ENCODE peak calls at places on chromosomes 2 and 18, in eight cellular contexts. R, I, X, L, K, H, O and G are unnamed samples.

GRCh38 chr2:239113164-239113563 is 265.3 kb downstream of the TWIST2 start:
- DNase-seq in R (peak; percentile 53), I (no peak), X (no peak), L (no peak), K (no peak), H (peak; percentile 52), O (no peak), G (peak; percentile 53)

GRCh38 chr2:99190548-99190947 is 9.6 kb downstream of the MRPL30 start:
- DNase-seq in R (no peak), I (no peak), X (no peak), L (no peak), K (no peak), H (no peak), O (no peak), G (no peak)

GRCh38 chr2:116810071-116810470 is 1004.4 kb upstream of the DDX18 start:
- DNase-seq in R (no peak), I (no peak), X (no peak), L (no peak), K (peak; percentile 87), H (no peak), O (no peak), G (no peak)

GRCh38 chr2:122183890-122184289 is 428.4 kb downstream of the TSN start:
- DNase-seq in R (no peak), I (no peak), X (no peak), L (no peak), K (no peak), H (no peak), O (no peak), G (no peak)

GRCh38 chr2:104702026-104702425 is 151.9 kb upstream of the POU3F3 start:
- DNase-seq in R (no peak), I (no peak), X (no peak), L (no peak), K (no peak), H (no peak), O (no peak), G (no peak)

GRCh38 chr18:24271381-24272331 is 126.0 kb downstream of the OSBPL1A start:
- DNase-seq in R (peak; percentile 80), I (peak; percentile 56), X (peak; percentile 91), L (peak; percentile 75), K (peak; percentile 72), H (peak; percentile 85), O (peak; percentile 87), G (peak; percentile 78)

GRCh38 chr2:121147766-121148165 is 137.2 kb downstream of the TFCP2L1 start:
- DNase-seq in R (no peak), I (no peak), X (no peak), L (no peak), K (peak; percentile 76), H (no peak), O (no peak), G (no peak)

GRCh38 chr2:29726976-29727375 is 194.4 kb downstream of the ALK start:
- DNase-seq in R (no peak), I (no peak), X (no peak), L (no peak), K (no peak), H (no peak), O (no peak), G (no peak)

GRCh38 chr2:205024822-205025518 is 479.7 kb downstream of the PARD3B start:
- DNase-seq in R (peak; percentile 92), I (peak; percentile 54), X (no peak), L (no peak), K (peak; percentile 95), H (peak; percentile 13), O (no peak), G (peak; percentile 90)

GRCh38 chr2:86518498-86518897 is 44.7 kb downstream of the CHMP3 start:
- DNase-seq in R (peak; percentile 43), I (no peak), X (no peak), L (no peak), K (peak; percentile 10), H (peak; percentile 54), O (no peak), G (peak; percentile 39)

GRCh38 chr2:36267194-36267593 is 88.4 kb upstream of the CRIM1 start:
- DNase-seq in R (no peak), I (no peak), X (no peak), L (no peak), K (no peak), H (no peak), O (no peak), G (no peak)

GRCh38 chr2:36270758-36271157 is 84.8 kb upstream of the CRIM1 start:
- DNase-seq in R (no peak), I (no peak), X (no peak), L (no peak), K (no peak), H (no peak), O (no peak), G (no peak)

GRCh38 chr2:36271266-36271665 is 84.3 kb upstream of the CRIM1 start:
- DNase-seq in R (peak; percentile 49), I (no peak), X (no peak), L (no peak), K (no peak), H (no peak), O (no peak), G (no peak)

GRCh38 chr2:36266536-36267121 is 88.9 kb upstream of the CRIM1 start:
- DNase-seq in R (no peak), I (no peak), X (no peak), L (no peak), K (no peak), H (no peak), O (no peak), G (no peak)
- TF ChIP-seq CTCF in R (no peak), I (no peak), X (no peak), L (no peak), K (no peak), H (no peak), O (no peak), G (no peak)

GRCh38 chr18:36668349-36668748 is 160.5 kb downstream of the TPGS2 start:
- DNase-seq in R (no peak), I (no peak), X (no peak), L (no peak), K (no peak), H (no peak), O (no peak), G (no peak)

GRCh38 chr18:36672437-36673344 is 156.1 kb downstream of the TPGS2 start:
- DNase-seq in R (peak; percentile 68), I (no peak), X (no peak), L (no peak), K (peak; percentile 25), H (peak; percentile 8), O (no peak), G (peak; percentile 72)

GRCh38 chr18:36663312-36663711 is 165.5 kb downstream of the TPGS2 start:
- DNase-seq in R (no peak), I (no peak), X (no peak), L (no peak), K (no peak), H (no peak), O (no peak), G (peak; percentile 55)

GRCh38 chr18:36665952-36666351 is 162.8 kb downstream of the TPGS2 start:
- DNase-seq in R (no peak), I (no peak), X (no peak), L (no peak), K (no peak), H (no peak), O (no peak), G (no peak)

GRCh38 chr18:36667811-36668210 is 161.0 kb downstream of the TPGS2 start:
- DNase-seq in R (no peak), I (no peak), X (no peak), L (no peak), K (no peak), H (no peak), O (no peak), G (no peak)
- H3K4me3 ChIP-seq in R (no peak overlapping the region), I (no peak overlapping the region), X (no peak overlapping the region), L (no peak overlapping the region), K (no peak overlapping the region), H (no peak overlapping the region), O (no peak overlapping the region), G (no peak overlapping the region)

GRCh38 chr2:16727256-16727655 is 61.6 kb upstream of the CYRIA start:
- DNase-seq in R (peak; percentile 57), I (no peak), X (no peak), L (no peak), K (no peak), H (peak; percentile 17), O (no peak), G (peak; percentile 58)
- TF ChIP-seq CTCF in R (peak; percentile 57), I (no peak), X (no peak), L (no peak), K (no peak), H (no peak), O (no peak), G (peak; percentile 38)

GRCh38 chr2:73827018-73827417 is 1.7 kb upstream of the STAMBP start:
- DNase-seq in R (peak; percentile 78), I (peak; percentile 32), X (no peak), L (no peak), K (peak; percentile 71), H (no peak), O (no peak), G (peak; percentile 66)

GRCh38 chr2:73828389-73828817 is 358 bp upstream of the STAMBP start:
- DNase-seq in R (no peak), I (no peak), X (no peak), L (no peak), K (no peak), H (no peak), O (no peak), G (no peak)

GRCh38 chr2:73825408-73825807 is 3.4 kb upstream of the STAMBP start:
- DNase-seq in R (no peak), I (no peak), X (no peak), L (no peak), K (no peak), H (no peak), O (no peak), G (no peak)

GRCh38 chr2:73828818-73829570 is at the start of gene STAMBP:
- DNase-seq in R (peak; percentile 98), I (peak; percentile 97), X (peak; percentile 96), L (peak; percentile 97), K (peak; percentile 97), H (peak; percentile 99), O (peak; percentile 95), G (peak; percentile 97)

DNA sequence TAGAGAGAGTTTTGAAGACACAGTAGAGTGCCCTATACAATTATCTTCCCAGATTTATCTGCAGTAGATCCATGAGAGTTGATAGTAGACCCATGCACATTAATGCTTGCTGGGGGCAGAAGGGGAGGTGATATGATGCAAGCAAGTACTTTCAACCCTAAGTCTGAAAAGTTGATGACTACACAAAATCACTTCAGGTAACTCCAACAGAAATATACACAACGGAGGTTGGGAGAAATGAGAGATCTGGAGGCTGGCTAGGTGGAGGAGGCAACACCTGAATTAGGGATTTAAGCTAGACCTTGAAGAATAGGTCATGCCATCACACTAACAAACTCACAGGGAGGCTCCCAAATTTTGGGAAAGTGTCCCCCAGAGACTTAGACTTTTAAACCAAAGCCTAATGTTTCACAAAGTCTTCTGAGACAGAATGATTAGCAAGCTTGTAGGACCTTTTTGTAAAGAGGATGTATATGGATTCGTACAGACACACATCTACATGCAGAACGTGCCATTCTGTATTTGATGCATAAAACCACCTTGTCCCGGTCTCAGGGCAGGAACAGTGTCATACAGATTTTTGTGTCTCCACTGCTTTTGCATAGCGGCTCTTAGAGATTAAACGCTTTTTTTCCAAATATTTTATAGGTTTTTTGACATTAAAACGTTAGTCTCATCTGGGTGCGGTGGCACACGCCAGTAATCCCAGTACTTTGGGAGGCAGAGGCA is 937 bp upstream of the STAMBP start:
- DNase-seq in R (no peak), I (no peak), X (no peak), L (no peak), K (no peak), H (no peak), O (no peak), G (no peak)
- H3K4me3 ChIP-seq in R (no peak overlapping the region), I (peak overlapping the region; percentile 81), X (peak overlapping the region; percentile 90), L (peak overlapping the region; percentile 78), K (peak overlapping the region; percentile 82), H (no peak overlapping the region), O (no peak overlapping the region), G (no peak overlapping the region)